ENCODE peak calls at places on chromosomes 1 and 21, in seven cellular contexts. L is H9; J is cardiac muscle cell; C is naive thymus-derived CD4-positive, alpha-beta T cell; F is ovary; Q is right cardiac atrium; W is neural progenitor cell. X is an unnamed sample. For H3K9me3, the result is how much of the 10 kb centered on the place peaks cover.

GRCh38 chr1:160161965-160162705 is 10.7 kb downstream of the ATP1A4 start:
- DNase-seq in L (peak), Q (peak), C (no peak), J (peak), F (no peak), W (peak), X (peak)

GRCh38 chr1:9589144-9589718 is 520 bp downstream of the TMEM201 start:
- DNase-seq in L (no peak), F (peak), C (peak), Q (peak), W (peak), J (peak), X (peak)

GRCh38 chr1:27363766-27364695 is 2.7 kb downstream of the MAP3K6 start:
- DNase-seq in F (peak), L (no peak), W (peak), J (no peak), C (no peak), Q (no peak), X (no peak)

GRCh38 chr1:172359531-172359991 is 60.9 kb upstream of the C1orf105 start:
- DNase-seq in W (no peak), F (no peak), J (peak), L (no peak), C (no peak), Q (no peak), X (no peak)

GRCh38 chr1:185816460-185816859 is 82.3 kb downstream of the HMCN1 start:
- DNase-seq in L (no peak), W (no peak), J (peak), F (no peak), Q (no peak), C (no peak), X (no peak)

GRCh38 chr21:46110499-46111192 is 12.7 kb downstream of the COL6A2 start:
- DNase-seq in L (peak), Q (peak), C (no peak), W (no peak), F (peak), J (no peak), X (peak)

GRCh38 chr1:215682232-215682631 is 115.1 kb downstream of the KCTD3 start:
- DNase-seq in Q (no peak), L (no peak), C (no peak), J (no peak), F (no peak), W (no peak), X (no peak)

GRCh38 chr1:197933647-197934046 is 16.5 kb downstream of the LHX9 start:
- DNase-seq in J (no peak), W (no peak), C (no peak), F (no peak), Q (no peak), L (no peak), X (no peak)

GRCh38 chr1:65979645-65980044 is 186.9 kb downstream of the PDE4B start:
- DNase-seq in W (no peak), L (no peak), F (no peak), C (no peak), Q (no peak), J (no peak), X (no peak)

GRCh38 chr1:40160806-40161124 is 422 bp upstream of the RLF start:
- DNase-seq in F (no peak), L (no peak), Q (no peak), W (no peak), C (no peak), J (no peak), X (no peak)

GRCh38 chr1:156805766-156806511 is 10.7 kb downstream of the SH2D2A start:
- DNase-seq in L (no peak), Q (peak), W (no peak), J (peak), C (no peak), F (peak), X (no peak)

GRCh38 chr1:172775598-172776570 is 117.0 kb downstream of the FASLG start:
- DNase-seq in L (no peak), W (no peak), Q (no peak), F (no peak), C (no peak), J (peak), X (no peak)

GRCh38 chr1:43541721-43542401 is 11.2 kb downstream of the PTPRF start:
- DNase-seq in L (no peak), C (no peak), Q (peak), W (no peak), J (peak), F (peak), X (no peak)

GRCh38 chr1:9314101-9314500 is 21.4 kb downstream of the SPSB1 start:
- DNase-seq in C (no peak), Q (peak), J (no peak), W (no peak), L (no peak), F (no peak), X (no peak)

GRCh38 chr1:243179714-243180113 is 75.4 kb downstream of the CEP170 start:
- DNase-seq in L (no peak), Q (no peak), W (no peak), J (no peak), F (no peak), C (peak), X (no peak)

GRCh38 chr1:212977781-212978645 is 27.7 kb downstream of the VASH2 start:
- DNase-seq in L (peak), Q (no peak), W (no peak), F (no peak), J (no peak), C (no peak), X (peak)

GRCh38 chr1:158203693-158204457 is 23.2 kb downstream of the CD1D start:
- DNase-seq in C (peak), Q (no peak), F (no peak), J (peak), L (no peak), W (peak), X (peak)

GRCh38 chr1:75655931-75656330 is 45.0 kb upstream of the SLC44A5 start:
- DNase-seq in W (no peak), L (no peak), C (no peak), J (no peak), Q (no peak), F (no peak), X (no peak)

GRCh38 chr21:39728341-39728740 is 16.6 kb upstream of the IGSF5 start:
- DNase-seq in W (no peak), L (no peak), C (no peak), F (no peak), Q (no peak), J (no peak), X (no peak)

GRCh38 chr21:38289697-38290096 is 32.9 kb downstream of the KCNJ15 start:
- DNase-seq in W (no peak), C (no peak), F (no peak), Q (peak), L (no peak), J (peak), X (no peak)

GRCh38 chr1:226132731-226133503 is 53.6 kb downstream of the ACBD3 start:
- DNase-seq in F (no peak), C (no peak), Q (peak), W (no peak), J (no peak), L (no peak), X (no peak)

GRCh38 chr1:58746757-58747156 is 37.1 kb downstream of the JUN start:
- DNase-seq in W (no peak), J (no peak), F (no peak), Q (no peak), L (no peak), C (no peak), X (no peak)

GRCh38 chr1:173878251-173878650 is 10.1 kb downstream of the ZBTB37 start:
- DNase-seq in J (no peak), L (no peak), Q (no peak), F (no peak), C (no peak), W (no peak), X (no peak)

GRCh38 chr1:109847251-109847650 is 63.4 kb upstream of the CSF1 start:
- DNase-seq in F (no peak), L (no peak), Q (no peak), W (no peak), C (no peak), J (no peak), X (no peak)

GRCh38 chr21:20996421-20997307 is 1.5 kb upstream of the NCAM2 start:
- DNase-seq in L (peak), F (no peak), Q (peak), C (no peak), J (peak), W (peak), X (no peak)

GRCh38 chr1:53601867-53602266 is 137.1 kb downstream of the GLIS1 start:
- DNase-seq in F (no peak), J (no peak), W (no peak), Q (peak), L (no peak), C (no peak), X (no peak)

GRCh38 chr1:152049291-152050073 is 12.7 kb upstream of the S100A11 start:
- DNase-seq in L (no peak), J (peak), F (no peak), W (no peak), Q (no peak), C (no peak), X (no peak)

GRCh38 chr1:152053375-152053774 is 16.6 kb upstream of the S100A11 start:
- DNase-seq in L (no peak), J (no peak), W (no peak), Q (no peak), C (no peak), F (no peak), X (peak)

GRCh38 chr1:152050886-152051764 is 14.3 kb upstream of the S100A11 start:
- DNase-seq in C (no peak), J (no peak), W (no peak), Q (no peak), L (no peak), F (no peak), X (no peak)

GRCh38 chr1:152048641-152048970 is 11.8 kb upstream of the S100A11 start:
- DNase-seq in J (no peak), L (no peak), W (peak), Q (no peak), F (no peak), C (no peak), X (no peak)

GRCh38 chr1:152052606-152053005 is 15.8 kb upstream of the S100A11 start:
- DNase-seq in W (peak), L (peak), C (peak), J (peak), F (peak), Q (peak), X (peak)
- H3K27ac ChIP-seq in W (no peak), L (no peak), C (no peak), J (no peak), F (no peak), Q (no peak), X (no peak)

GRCh38 chr21:44742418-44743153 is 31.2 kb upstream of the TSPEAR start:
- DNase-seq in W (no peak), F (no peak), J (peak), L (no peak), Q (no peak), C (no peak), X (peak)
- H3K9me3 ChIP-seq in W (under half), F (under half), J (under half), L (under half), Q (under half), C (under half), X (under half)

GRCh38 chr21:15631342-15631741 is 98.4 kb upstream of the USP25 start:
- DNase-seq in C (no peak), Q (no peak), F (no peak), J (peak), L (no peak), W (no peak), X (no peak)
- H3K27ac ChIP-seq in C (no peak), Q (no peak), F (no peak), J (no peak), L (no peak), W (no peak), X (no peak)

DNA sequence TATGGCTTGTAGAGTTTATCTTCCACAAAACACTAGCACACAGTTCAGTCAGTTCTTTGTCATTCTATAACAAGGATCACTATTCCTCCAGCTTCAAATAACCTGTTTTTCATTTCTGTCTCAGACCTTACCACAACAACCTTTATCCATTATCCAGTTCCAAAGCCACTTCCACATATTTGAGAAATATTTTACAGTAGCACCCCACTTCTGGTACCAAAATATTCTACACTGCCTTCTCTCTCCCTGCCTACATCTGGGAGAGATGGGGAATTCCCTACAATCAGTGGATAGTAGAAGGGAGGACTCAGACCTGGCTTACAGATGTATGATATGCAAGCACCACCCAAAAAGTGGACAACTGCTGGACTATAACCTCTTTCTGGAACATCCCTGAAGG is 651.4 kb downstream of the ADGRL2 start:
- DNase-seq in J (no peak), W (no peak), L (no peak), F (no peak), C (no peak), Q (no peak), X (no peak)
- H3K9me3 ChIP-seq in J (under half), W (under half), L (under half), F (under half), C (under half), Q (under half), X (under half)

GRCh38 chr1:192984058-192984457 is 75.1 kb downstream of the UCHL5 start:
- DNase-seq in C (no peak), L (no peak), F (no peak), W (no peak), J (no peak), Q (no peak), X (no peak)

GRCh38 chr1:192980856-192981255 is 78.3 kb downstream of the UCHL5 start:
- DNase-seq in W (no peak), C (no peak), Q (no peak), F (no peak), L (no peak), J (no peak), X (no peak)

GRCh38 chr1:192983349-192983980 is 75.7 kb downstream of the UCHL5 start:
- DNase-seq in W (no peak), F (no peak), Q (no peak), C (no peak), L (no peak), J (no peak), X (no peak)

DNA sequence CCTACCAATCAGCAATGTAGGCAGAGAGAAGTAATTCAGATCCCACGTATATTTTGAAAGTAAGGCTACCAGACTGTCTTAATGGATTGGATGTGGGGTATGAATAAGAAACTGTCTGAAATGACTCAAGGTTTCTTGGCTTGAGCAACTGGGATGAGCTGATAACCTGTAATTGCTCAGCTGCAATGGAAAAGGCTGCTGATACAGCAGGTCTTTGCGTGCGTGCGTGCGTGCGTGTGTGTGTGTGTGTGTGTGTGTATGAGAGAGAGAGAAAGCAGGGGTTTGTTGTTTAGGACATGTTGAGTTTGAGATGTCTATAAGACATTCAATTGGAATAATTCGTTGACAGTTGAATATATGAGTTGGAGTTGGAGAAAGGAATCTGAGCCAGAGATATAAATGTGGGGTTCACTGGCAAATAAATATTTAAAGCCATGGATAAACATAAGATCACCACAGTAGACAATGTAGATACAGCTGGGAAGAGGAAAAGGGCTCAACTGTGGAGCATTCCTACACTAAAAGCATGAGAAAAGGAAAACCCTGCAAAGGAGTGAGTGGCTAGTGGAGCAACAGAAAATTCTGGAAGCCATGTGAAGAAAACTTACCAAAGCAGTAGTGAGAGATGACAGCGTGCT is 72.9 kb downstream of the UCHL5 start:
- DNase-seq in C (no peak), W (no peak), Q (no peak), L (no peak), F (no peak), J (no peak), X (no peak)
- H3K27ac ChIP-seq in C (no peak), W (no peak), Q (no peak), L (no peak), F (no peak), J (no peak), X (no peak)

DNA sequence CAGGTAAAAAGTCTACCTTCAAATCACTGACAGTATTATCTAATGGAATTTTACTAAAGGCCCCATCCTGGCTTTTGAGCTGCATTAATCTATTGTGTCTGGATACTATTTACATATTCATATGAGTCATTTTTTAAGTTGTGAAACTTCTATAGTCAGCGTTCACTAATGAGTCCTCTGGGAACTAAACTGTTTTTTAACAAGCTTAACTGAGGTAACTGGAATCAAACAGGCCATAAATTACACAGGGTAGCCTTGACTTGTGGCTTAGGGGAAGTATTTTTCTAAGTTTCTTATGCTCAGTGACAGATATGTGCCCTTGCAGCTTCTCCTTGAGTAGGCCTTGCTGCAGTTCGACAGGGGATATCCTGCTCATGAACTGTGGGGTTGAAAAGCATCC is 68.8 kb downstream of the JMJD4 start:
- DNase-seq in F (no peak), L (no peak), J (no peak), Q (no peak), W (no peak), C (no peak), X (no peak)
- H3K9me3 ChIP-seq in F (under half), L (half or more), J (under half), Q (under half), W (under half), C (under half), X (under half)

X was measured in SJCRH30.